ENCODE peak calls at places on chromosome 12, in six cellular contexts. W is nephron progenitor cell, G is AG10803, C is right atrium auricular region, V is GM10248, F is hepatocyte. D is an unnamed sample.

GRCh38 chr12:25784669-25785068 is 173.8 kb upstream of the RASSF8 start:
- DNase-seq in G (no peak), C (no peak), F (no peak), W (no peak), V (no peak), D (no peak)

GRCh38 chr12:105820407-105821140 is 318.2 kb downstream of the NUAK1 start:
- DNase-seq in G (peak; percentile 98), F (no peak), W (no peak), C (peak; percentile 81), V (no peak), D (no peak)

GRCh38 chr12:16046266-16046665 is 135.1 kb downstream of the DERA start:
- DNase-seq in W (no peak), G (no peak), F (no peak), C (no peak), V (no peak), D (no peak)

GRCh38 chr12:46950116-46950515 is 124.3 kb upstream of the SLC38A4 start:
- DNase-seq in F (no peak), W (no peak), G (no peak), C (no peak), V (no peak), D (no peak)

GRCh38 chr12:31876568-31877424 is 82.4 kb upstream of the RESF1 start:
- DNase-seq in F (peak; percentile 18), C (no peak), W (no peak), V (no peak), G (no peak), D (no peak)

GRCh38 chr12:80861636-80862378 is 75.9 kb downstream of the LIN7A start:
- DNase-seq in V (no peak), W (no peak), C (no peak), F (no peak), G (peak; percentile 71), D (no peak)

GRCh38 chr12:130031571-130032189 is 127.9 kb upstream of the TMEM132D start:
- DNase-seq in F (peak; percentile 71), V (peak; percentile 65), G (peak; percentile 6), W (peak; percentile 93), C (peak; percentile 68), D (peak; percentile 77)

GRCh38 chr12:4177257-4177656 is 96.3 kb upstream of the CCND2 start:
- DNase-seq in V (no peak), C (no peak), G (no peak), F (no peak), W (no peak), D (no peak)

GRCh38 chr12:120892265-120892664 is 11.9 kb downstream of the SPPL3 start:
- DNase-seq in W (no peak), V (no peak), F (no peak), G (no peak), C (no peak), D (peak; percentile 13)

GRCh38 chr12:122998316-122998715 is 17.8 kb downstream of the ARL6IP4 start:
- DNase-seq in C (no peak), F (no peak), W (no peak), G (no peak), V (no peak), D (no peak)

GRCh38 chr12:53770281-53770680 is 18.5 kb upstream of the CISTR start:
- DNase-seq in V (no peak), W (no peak), F (no peak), C (no peak), G (peak; percentile 98), D (no peak)

GRCh38 chr12:18797604-18798003 is 59.7 kb downstream of the CAPZA3 start:
- DNase-seq in C (no peak), F (no peak), W (no peak), G (no peak), V (no peak), D (no peak)

GRCh38 chr12:49909328-49909727 is 5.6 kb upstream of the FAIM2 start:
- DNase-seq in C (no peak), V (no peak), W (no peak), F (no peak), G (no peak), D (no peak)

GRCh38 chr12:67632005-67632404 is 16.5 kb upstream of the DYRK2 start:
- DNase-seq in V (no peak), W (no peak), C (no peak), G (no peak), F (no peak), D (no peak)

GRCh38 chr12:76003263-76003640 is 28.3 kb downstream of the PHLDA1 start:
- DNase-seq in F (no peak), W (no peak), C (no peak), V (no peak), G (no peak), D (no peak)

GRCh38 chr12:103494388-103494787 is 1.4 kb downstream of the C12orf42 start:
- DNase-seq in F (no peak), W (no peak), C (no peak), G (no peak), V (no peak), D (no peak)

GRCh38 chr12:103011974-103012763 is 54.7 kb downstream of the ASCL1 start:
- DNase-seq in G (no peak), C (no peak), W (no peak), V (no peak), F (no peak), D (no peak)

GRCh38 chr12:31482816-31483215 is 108.1 kb downstream of the DENND5B start:
- DNase-seq in G (peak; percentile 2), C (no peak), V (no peak), W (no peak), F (no peak), D (no peak)

GRCh38 chr12:123278150-123278627 is 6.5 kb upstream of the CDK2AP1 start:
- DNase-seq in G (no peak), F (no peak), W (no peak), C (no peak), V (peak; percentile 76), D (peak; percentile 53)

GRCh38 chr12:22631863-22632463 is 7.0 kb downstream of the ETNK1 start:
- DNase-seq in C (no peak), W (no peak), G (peak; percentile 13), F (peak; percentile 11), V (no peak), D (no peak)
- TF ChIP-seq CTCF in C (peak; percentile 75), W (peak; percentile 55), G (peak; percentile 66), F (peak; percentile 71), V (no peak), D (peak; percentile 72)

DNA sequence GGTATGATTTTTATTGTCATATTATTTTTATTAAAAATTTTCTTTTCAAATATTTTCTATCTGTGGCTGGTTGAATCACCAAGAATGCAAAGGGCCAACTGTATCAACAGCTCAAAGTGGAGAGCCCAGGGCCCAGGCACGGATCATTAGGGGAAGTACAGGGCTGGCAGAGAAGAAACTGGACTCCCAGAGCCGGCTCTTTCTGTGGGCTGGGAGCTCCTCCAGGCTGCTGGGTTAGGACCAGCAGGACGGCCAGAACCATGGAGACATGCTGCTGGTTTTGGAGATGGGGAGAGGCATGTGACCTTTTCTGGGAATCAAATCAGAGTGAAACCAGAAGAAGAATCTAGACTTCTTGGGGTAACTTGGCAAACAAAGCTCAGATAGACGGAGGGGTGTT is 220.5 kb downstream of the CACNA1C start:
- DNase-seq in G (peak; percentile 80), C (no peak), V (no peak), F (no peak), W (no peak), D (no peak)
- TF ChIP-seq CTCF in G (peak; percentile 59), C (peak; percentile 68), V (no peak), F (no peak), W (no peak), D (no peak)

GRCh38 chr12:79691299-79692248 is 810 bp upstream of the PAWR start:
- DNase-seq in W (no peak), C (no peak), G (peak; percentile 89), V (peak; percentile 10), F (peak; percentile 28), D (peak; percentile 7)

GRCh38 chr12:79690156-79690605 is 583 bp downstream of the PAWR start:
- DNase-seq in F (no peak), G (peak; percentile 23), W (no peak), V (no peak), C (no peak), D (no peak)

GRCh38 chr12:79689477-79690155 is 1.1 kb downstream of the PAWR start:
- DNase-seq in G (peak; percentile 49), F (peak; percentile 65), V (peak; percentile 54), C (no peak), W (peak; percentile 66), D (peak; percentile 11)

GRCh38 chr12:79692249-79692619 is 1.5 kb upstream of the PAWR start:
- DNase-seq in C (no peak), G (no peak), F (no peak), V (no peak), W (no peak), D (no peak)

GRCh38 chr12:79690606-79691298 is at the start of gene PAWR:
- DNase-seq in F (peak; percentile 93), G (peak; percentile 63), C (no peak), V (peak; percentile 88), W (peak; percentile 85), D (peak; percentile 41)
- TF ChIP-seq CTCF in F (peak; percentile 39), G (peak; percentile 5), C (peak; percentile 48), V (peak; percentile 63), W (no peak), D (no peak)

GRCh38 chr12:52534482-52534881 is 14.3 kb upstream of the KRT5 start:
- DNase-seq in V (no peak), F (no peak), C (no peak), W (no peak), G (no peak), D (peak; percentile 41)
- TF ChIP-seq CTCF in V (no peak), F (peak; percentile 7), C (no peak), W (no peak), G (no peak), D (no peak)

GRCh38 chr12:2195085-2195484 is 142.3 kb downstream of the CACNA1C start:
- DNase-seq in C (no peak), W (no peak), F (no peak), G (no peak), V (no peak), D (no peak)

GRCh38 chr12:2194060-2194459 is 141.3 kb downstream of the CACNA1C start:
- DNase-seq in W (no peak), F (no peak), G (no peak), C (no peak), V (no peak), D (no peak)

GRCh38 chr12:2198088-2198501 is 145.3 kb downstream of the CACNA1C start:
- DNase-seq in C (no peak), G (peak; percentile 69), W (no peak), F (peak; percentile 69), V (no peak), D (no peak)

GRCh38 chr12:2194571-2194970 is 141.8 kb downstream of the CACNA1C start:
- DNase-seq in W (no peak), F (no peak), G (no peak), C (no peak), V (no peak), D (no peak)

DNA sequence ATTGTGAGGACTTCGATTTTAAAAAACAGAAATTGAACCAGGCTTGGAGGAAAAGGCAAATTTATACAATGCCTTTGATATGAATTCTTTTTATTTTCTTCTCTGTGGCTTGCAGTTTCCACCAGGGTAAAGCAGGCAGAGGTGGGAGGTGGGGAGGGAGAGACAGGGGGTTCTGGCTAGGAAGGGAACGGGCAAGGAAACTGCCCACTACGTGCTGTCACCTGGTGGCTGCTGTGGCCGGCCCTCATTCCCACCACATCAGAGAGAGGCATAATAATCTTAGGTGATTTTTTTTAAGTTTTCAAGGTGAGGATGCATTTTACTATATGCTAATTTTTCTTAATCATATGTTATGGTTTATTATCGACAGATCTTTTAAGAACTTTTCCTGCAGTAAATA is 145.8 kb downstream of the CACNA1C start:
- DNase-seq in V (no peak), C (no peak), W (no peak), G (no peak), F (no peak), D (no peak)
- TF ChIP-seq CTCF in V (no peak), C (no peak), W (no peak), G (no peak), F (no peak), D (no peak)

D was measured in activated CD8-positive, alpha-beta T cell treated with anti-CD3 and anti-CD28 coated beads for 36 hours.